ENCODE peak calls at places on chromosomes 5 and 9, in four cellular contexts. One of them, this sample, is unnamed.

GRCh38 chr5:42360641-42361320 is 62.5 kb upstream of the GHR start:
- DNase-seq in hepatic stellate cell: no peak
- DNase-seq in A172: no peak
- DNase-seq in lower leg skin: no peak
- DNase-seq in this sample: no peak

GRCh38 chr5:168780888-168781287 is 201.7 kb upstream of the PANK3 start:
- DNase-seq in hepatic stellate cell: no peak
- DNase-seq in A172: no peak
- DNase-seq in lower leg skin: no peak
- DNase-seq in this sample: no peak

GRCh38 chr5:168879929-168880328 is 300.8 kb upstream of the PANK3 start:
- DNase-seq in A172: no peak
- DNase-seq in hepatic stellate cell: peak
- DNase-seq in lower leg skin: no peak
- DNase-seq in this sample: no peak

GRCh38 chr5:138339086-138339456 is 1.0 kb downstream of the FAM53C start:
- DNase-seq in A172: no peak
- DNase-seq in lower leg skin: no peak
- DNase-seq in hepatic stellate cell: no peak
- DNase-seq in this sample: no peak

GRCh38 chr9:38117646-38118045 is 48.6 kb upstream of the SHB start:
- DNase-seq in lower leg skin: peak
- DNase-seq in hepatic stellate cell: no peak
- DNase-seq in A172: no peak
- DNase-seq in this sample: no peak

GRCh38 chr9:92292338-92293074 is 991 bp downstream of the IARS1 start:
- DNase-seq in lower leg skin: no peak
- DNase-seq in A172: peak
- DNase-seq in hepatic stellate cell: peak
- DNase-seq in this sample: peak

GRCh38 chr5:113043491-113043931 is 66.9 kb downstream of the DCP2 start:
- DNase-seq in hepatic stellate cell: no peak
- DNase-seq in A172: peak
- DNase-seq in lower leg skin: peak
- DNase-seq in this sample: no peak

GRCh38 chr9:105053209-105053652 is 125.3 kb upstream of the ABCA1 start:
- DNase-seq in A172: peak
- DNase-seq in hepatic stellate cell: no peak
- DNase-seq in lower leg skin: peak
- DNase-seq in this sample: no peak

GRCh38 chr9:13786131-13786530 is 506.6 kb upstream of the MPDZ start:
- DNase-seq in hepatic stellate cell: peak
- DNase-seq in A172: no peak
- DNase-seq in lower leg skin: no peak
- DNase-seq in this sample: no peak

GRCh38 chr5:148471379-148471778 is 87.6 kb downstream of the FBXO38 start:
- DNase-seq in A172: peak
- DNase-seq in hepatic stellate cell: peak
- DNase-seq in lower leg skin: no peak
- DNase-seq in this sample: no peak

This sample was measured in HTR-8/SVneo.